ENCODE peak calls at places on chromosomes 11 and 22, in ten cellular contexts. One of them, this sample, is unnamed. For H3K36me3, the result is how much of the 10 kb centered on the place peaks cover.

GRCh38 chr11:4482445-4482844 is at the start of gene OR52K1:
- DNase-seq in hepatocyte: no peak
- DNase-seq in uterus: no peak
- DNase-seq in esophagus squamous epithelium: no peak
- DNase-seq in upper lobe of right lung: no peak
- DNase-seq in ovary: no peak
- DNase-seq in HCT116: no peak
- DNase-seq in IMR-90: no peak
- DNase-seq in PC-3: no peak
- DNase-seq in lower lobe of right lung: peak
- DNase-seq in this sample: no peak

GRCh38 chr22:34099278-34099677 is 179.0 kb upstream of the LARGE1 start:
- DNase-seq in hepatocyte: peak
- DNase-seq in uterus: no peak
- DNase-seq in esophagus squamous epithelium: no peak
- DNase-seq in upper lobe of right lung: no peak
- DNase-seq in ovary: no peak
- DNase-seq in HCT116: no peak
- DNase-seq in IMR-90: no peak
- DNase-seq in PC-3: no peak
- DNase-seq in lower lobe of right lung: no peak
- DNase-seq in this sample: no peak

GRCh38 chr11:75578977-75579376 is 16.9 kb downstream of the SERPINH1 start:
- DNase-seq in hepatocyte: no peak
- DNase-seq in uterus: no peak
- DNase-seq in esophagus squamous epithelium: no peak
- DNase-seq in upper lobe of right lung: no peak
- DNase-seq in ovary: no peak
- DNase-seq in HCT116: no peak
- DNase-seq in IMR-90: peak
- DNase-seq in PC-3: no peak
- DNase-seq in lower lobe of right lung: no peak
- DNase-seq in this sample: no peak

GRCh38 chr11:34863048-34863447 is 53.1 kb downstream of the APIP start:
- DNase-seq in hepatocyte: no peak
- DNase-seq in uterus: no peak
- DNase-seq in esophagus squamous epithelium: no peak
- DNase-seq in upper lobe of right lung: no peak
- DNase-seq in ovary: no peak
- DNase-seq in HCT116: no peak
- DNase-seq in IMR-90: no peak
- DNase-seq in PC-3: no peak
- DNase-seq in lower lobe of right lung: no peak
- DNase-seq in this sample: no peak

GRCh38 chr22:35648066-35649025 is at the start of gene APOL6:
- DNase-seq in hepatocyte: peak
- DNase-seq in uterus: peak
- DNase-seq in esophagus squamous epithelium: no peak
- DNase-seq in upper lobe of right lung: no peak
- DNase-seq in ovary: peak
- DNase-seq in HCT116: no peak
- DNase-seq in IMR-90: peak
- DNase-seq in PC-3: peak
- DNase-seq in lower lobe of right lung: no peak
- DNase-seq in this sample: peak

GRCh38 chr11:76151561-76152085 is 54.7 kb downstream of the WNT11 start:
- DNase-seq in hepatocyte: no peak
- DNase-seq in uterus: no peak
- DNase-seq in esophagus squamous epithelium: no peak
- DNase-seq in upper lobe of right lung: no peak
- DNase-seq in ovary: no peak
- DNase-seq in HCT116: no peak
- DNase-seq in IMR-90: no peak
- DNase-seq in PC-3: no peak
- DNase-seq in lower lobe of right lung: no peak
- DNase-seq in this sample: no peak

GRCh38 chr22:38657248-38657909 is 941 bp downstream of the CBY1 start:
- DNase-seq in hepatocyte: peak
- DNase-seq in uterus: no peak
- DNase-seq in esophagus squamous epithelium: no peak
- DNase-seq in upper lobe of right lung: no peak
- DNase-seq in ovary: no peak
- DNase-seq in HCT116: no peak
- DNase-seq in IMR-90: no peak
- DNase-seq in PC-3: peak
- DNase-seq in lower lobe of right lung: no peak
- DNase-seq in this sample: peak

GRCh38 chr11:128380280-128380604 is 207.1 kb downstream of the ETS1 start:
- DNase-seq in hepatocyte: no peak
- DNase-seq in uterus: no peak
- DNase-seq in esophagus squamous epithelium: no peak
- DNase-seq in upper lobe of right lung: no peak
- DNase-seq in ovary: no peak
- DNase-seq in HCT116: no peak
- DNase-seq in IMR-90: no peak
- DNase-seq in PC-3: peak
- DNase-seq in lower lobe of right lung: no peak
- DNase-seq in this sample: no peak

GRCh38 chr11:111301840-111302113 is 3.4 kb downstream of the POU2AF3 start:
- DNase-seq in hepatocyte: no peak
- DNase-seq in uterus: no peak
- DNase-seq in esophagus squamous epithelium: no peak
- DNase-seq in upper lobe of right lung: no peak
- DNase-seq in ovary: no peak
- DNase-seq in HCT116: no peak
- DNase-seq in IMR-90: no peak
- DNase-seq in PC-3: no peak
- DNase-seq in lower lobe of right lung: no peak
- DNase-seq in this sample: no peak

GRCh38 chr22:17562906-17563870 is at the start of gene SLC25A18:
- DNase-seq in hepatocyte: peak
- DNase-seq in uterus: peak
- DNase-seq in esophagus squamous epithelium: no peak
- DNase-seq in upper lobe of right lung: no peak
- DNase-seq in ovary: peak
- DNase-seq in HCT116: no peak
- DNase-seq in IMR-90: no peak
- DNase-seq in PC-3: no peak
- DNase-seq in lower lobe of right lung: no peak
- DNase-seq in this sample: no peak

GRCh38 chr11:120964857-120965256 is 59.0 kb upstream of the TBCEL start:
- DNase-seq in hepatocyte: no peak
- DNase-seq in uterus: no peak
- DNase-seq in esophagus squamous epithelium: no peak
- DNase-seq in upper lobe of right lung: no peak
- DNase-seq in ovary: no peak
- DNase-seq in HCT116: no peak
- DNase-seq in IMR-90: peak
- DNase-seq in PC-3: peak
- DNase-seq in lower lobe of right lung: no peak
- DNase-seq in this sample: no peak

GRCh38 chr11:394034-394857 is at the start of gene PKP3:
- DNase-seq in hepatocyte: peak
- DNase-seq in uterus: no peak
- DNase-seq in esophagus squamous epithelium: no peak
- DNase-seq in upper lobe of right lung: peak
- DNase-seq in ovary: no peak
- DNase-seq in HCT116: peak
- DNase-seq in IMR-90: peak
- DNase-seq in PC-3: peak
- DNase-seq in lower lobe of right lung: peak
- DNase-seq in this sample: no peak

GRCh38 chr11:85536438-85536837 is 90.7 kb downstream of the DLG2 start:
- DNase-seq in hepatocyte: no peak
- DNase-seq in uterus: no peak
- DNase-seq in esophagus squamous epithelium: no peak
- DNase-seq in upper lobe of right lung: no peak
- DNase-seq in ovary: no peak
- DNase-seq in HCT116: no peak
- DNase-seq in IMR-90: no peak
- DNase-seq in PC-3: no peak
- DNase-seq in lower lobe of right lung: no peak
- DNase-seq in this sample: no peak
- TF ChIP-seq CTCF in hepatocyte: no peak
- TF ChIP-seq CTCF in uterus: no peak
- TF ChIP-seq CTCF in esophagus squamous epithelium: no peak
- TF ChIP-seq CTCF in upper lobe of right lung: no peak
- TF ChIP-seq CTCF in ovary: no peak
- TF ChIP-seq CTCF in HCT116: no peak
- TF ChIP-seq CTCF in IMR-90: no peak
- TF ChIP-seq CTCF in PC-3: no peak
- TF ChIP-seq CTCF in lower lobe of right lung: no peak
- TF ChIP-seq CTCF in this sample: no peak

DNA sequence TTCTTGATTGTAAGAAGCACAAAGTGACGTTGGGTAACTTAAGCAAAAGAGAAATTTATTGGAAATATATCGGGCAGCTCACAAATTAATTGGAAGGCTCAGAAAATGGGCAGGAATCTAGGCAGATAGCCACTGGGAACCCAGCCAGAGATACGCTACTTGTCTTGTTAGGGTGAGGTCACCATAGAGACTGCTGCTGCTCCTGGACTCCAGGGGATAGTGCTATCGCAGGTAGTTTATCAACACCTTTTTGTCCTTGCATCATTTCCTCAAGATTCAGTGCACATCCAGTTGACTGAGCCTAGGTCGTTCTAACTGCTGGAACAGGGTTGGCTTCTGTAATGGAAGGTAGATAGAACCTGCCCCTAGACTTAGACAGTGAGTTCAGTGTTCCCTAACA is 19.6 kb downstream of the AMOTL1 start:
- DNase-seq in hepatocyte: peak
- DNase-seq in uterus: no peak
- DNase-seq in esophagus squamous epithelium: no peak
- DNase-seq in upper lobe of right lung: no peak
- DNase-seq in ovary: no peak
- DNase-seq in HCT116: no peak
- DNase-seq in IMR-90: no peak
- DNase-seq in PC-3: peak
- DNase-seq in lower lobe of right lung: no peak
- DNase-seq in this sample: no peak
- H3K4me3 ChIP-seq in hepatocyte: no peak
- H3K4me3 ChIP-seq in uterus: no peak
- H3K4me3 ChIP-seq in esophagus squamous epithelium: no peak
- H3K4me3 ChIP-seq in upper lobe of right lung: no peak
- H3K4me3 ChIP-seq in ovary: no peak
- H3K4me3 ChIP-seq in HCT116: no peak
- H3K4me3 ChIP-seq in IMR-90: no peak
- H3K4me3 ChIP-seq in PC-3: peak
- H3K4me3 ChIP-seq in lower lobe of right lung: no peak
- H3K4me3 ChIP-seq in this sample: no peak

DNA sequence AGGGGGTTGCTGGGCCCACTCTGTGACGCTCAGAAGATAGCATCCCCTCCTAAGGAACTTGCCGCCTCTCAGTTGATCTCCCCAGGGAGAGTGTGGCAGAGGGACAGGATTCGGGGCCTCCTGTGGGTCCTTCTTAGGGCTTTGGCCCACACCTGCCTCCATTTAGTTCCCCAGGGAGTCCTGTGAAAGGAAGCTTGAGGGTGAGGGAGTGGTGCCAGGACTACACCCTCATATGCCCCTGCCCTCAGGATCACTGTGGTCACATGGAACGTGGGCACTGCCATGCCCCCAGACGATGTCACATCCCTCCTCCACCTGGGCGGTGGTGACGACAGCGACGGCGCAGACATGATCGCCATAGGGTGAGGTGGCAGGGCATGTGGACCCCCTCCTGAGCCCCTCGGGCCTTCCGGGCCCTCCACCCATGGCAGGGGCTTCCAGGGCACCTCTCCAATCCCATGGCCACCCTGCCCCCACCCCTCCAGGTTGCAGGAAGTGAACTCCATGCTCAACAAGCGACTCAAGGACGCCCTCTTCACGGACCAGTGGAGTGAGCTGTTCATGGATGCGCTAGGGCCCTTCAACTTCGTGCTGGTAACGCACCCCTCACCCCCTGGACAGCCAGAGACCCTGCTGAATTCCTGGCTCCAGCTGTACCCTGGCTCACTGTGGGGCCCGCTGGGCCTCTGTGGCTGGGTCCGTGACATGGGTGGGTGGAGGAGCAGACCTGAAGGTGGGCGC is 3.5 kb downstream of the INPP5J start:
- DNase-seq in hepatocyte: no peak
- DNase-seq in uterus: no peak
- DNase-seq in esophagus squamous epithelium: no peak
- DNase-seq in upper lobe of right lung: no peak
- DNase-seq in ovary: no peak
- DNase-seq in HCT116: no peak
- DNase-seq in IMR-90: no peak
- DNase-seq in PC-3: no peak
- DNase-seq in lower lobe of right lung: no peak
- DNase-seq in this sample: no peak
- H3K36me3 ChIP-seq in hepatocyte: under half
- H3K36me3 ChIP-seq in uterus: under half
- H3K36me3 ChIP-seq in esophagus squamous epithelium: under half
- H3K36me3 ChIP-seq in upper lobe of right lung: under half
- H3K36me3 ChIP-seq in ovary: under half
- H3K36me3 ChIP-seq in HCT116: under half
- H3K36me3 ChIP-seq in IMR-90: under half
- H3K36me3 ChIP-seq in PC-3: under half
- H3K36me3 ChIP-seq in lower lobe of right lung: under half
- H3K36me3 ChIP-seq in this sample: under half

GRCh38 chr11:9016916-9017642 is 13.3 kb upstream of the NRIP3 start:
- DNase-seq in hepatocyte: no peak
- DNase-seq in uterus: no peak
- DNase-seq in esophagus squamous epithelium: no peak
- DNase-seq in upper lobe of right lung: no peak
- DNase-seq in ovary: no peak
- DNase-seq in HCT116: no peak
- DNase-seq in IMR-90: peak
- DNase-seq in PC-3: no peak
- DNase-seq in lower lobe of right lung: no peak
- DNase-seq in this sample: no peak

GRCh38 chr11:9013373-9013772 is 9.6 kb upstream of the NRIP3 start:
- DNase-seq in hepatocyte: no peak
- DNase-seq in uterus: no peak
- DNase-seq in esophagus squamous epithelium: no peak
- DNase-seq in upper lobe of right lung: no peak
- DNase-seq in ovary: no peak
- DNase-seq in HCT116: no peak
- DNase-seq in IMR-90: no peak
- DNase-seq in PC-3: no peak
- DNase-seq in lower lobe of right lung: no peak
- DNase-seq in this sample: no peak

GRCh38 chr11:9014826-9015225 is 11.0 kb upstream of the NRIP3 start:
- DNase-seq in hepatocyte: no peak
- DNase-seq in uterus: no peak
- DNase-seq in esophagus squamous epithelium: no peak
- DNase-seq in upper lobe of right lung: no peak
- DNase-seq in ovary: no peak
- DNase-seq in HCT116: no peak
- DNase-seq in IMR-90: no peak
- DNase-seq in PC-3: no peak
- DNase-seq in lower lobe of right lung: no peak
- DNase-seq in this sample: no peak

GRCh38 chr11:9017773-9018172 is 14.0 kb upstream of the NRIP3 start:
- DNase-seq in hepatocyte: no peak
- DNase-seq in uterus: peak
- DNase-seq in esophagus squamous epithelium: no peak
- DNase-seq in upper lobe of right lung: peak
- DNase-seq in ovary: no peak
- DNase-seq in HCT116: no peak
- DNase-seq in IMR-90: peak
- DNase-seq in PC-3: no peak
- DNase-seq in lower lobe of right lung: peak
- DNase-seq in this sample: no peak

GRCh38 chr11:9015677-9016076 is 11.9 kb upstream of the NRIP3 start:
- DNase-seq in hepatocyte: peak
- DNase-seq in uterus: peak
- DNase-seq in esophagus squamous epithelium: peak
- DNase-seq in upper lobe of right lung: no peak
- DNase-seq in ovary: peak
- DNase-seq in HCT116: peak
- DNase-seq in IMR-90: peak
- DNase-seq in PC-3: peak
- DNase-seq in lower lobe of right lung: peak
- DNase-seq in this sample: peak
- TF ChIP-seq CTCF in hepatocyte: peak
- TF ChIP-seq CTCF in uterus: peak
- TF ChIP-seq CTCF in esophagus squamous epithelium: peak
- TF ChIP-seq CTCF in upper lobe of right lung: peak
- TF ChIP-seq CTCF in ovary: peak
- TF ChIP-seq CTCF in HCT116: peak
- TF ChIP-seq CTCF in IMR-90: peak
- TF ChIP-seq CTCF in PC-3: peak
- TF ChIP-seq CTCF in lower lobe of right lung: peak
- TF ChIP-seq CTCF in this sample: peak